ENCODE peak calls at places on chromosomes 13 and 19, in six cellular contexts. One of them, this sample, is unnamed.

GRCh38 chr13:106786006-106786579 is 218.2 kb upstream of the ARGLU1 start:
- DNase-seq in activated CD4-positive, CD25-positive, alpha-beta regulatory T cell treated with anti-CD3 and anti-CD28 coated beads, Interleukin-2, amount 50 U/mL, for 72 hours: no peak
- DNase-seq in NCI-H1092: no peak
- DNase-seq in ACHN: no peak
- DNase-seq in NB4: peak
- DNase-seq in memory B cell: no peak
- DNase-seq in this sample: no peak

GRCh38 chr19:46474211-46474610 is 2.8 kb upstream of the PNMA8A start:
- DNase-seq in ACHN: no peak
- DNase-seq in NCI-H1092: no peak
- DNase-seq in memory B cell: no peak
- DNase-seq in NB4: no peak
- DNase-seq in activated CD4-positive, CD25-positive, alpha-beta regulatory T cell treated with anti-CD3 and anti-CD28 coated beads, Interleukin-2, amount 50 U/mL, for 72 hours: no peak
- DNase-seq in this sample: no peak

GRCh38 chr19:364496-365287 is 20.1 kb upstream of the MIER2 start:
- DNase-seq in activated CD4-positive, CD25-positive, alpha-beta regulatory T cell treated with anti-CD3 and anti-CD28 coated beads, Interleukin-2, amount 50 U/mL, for 72 hours: no peak
- DNase-seq in ACHN: no peak
- DNase-seq in memory B cell: no peak
- DNase-seq in NCI-H1092: no peak
- DNase-seq in NB4: no peak
- DNase-seq in this sample: no peak

GRCh38 chr19:37698216-37698615 is 21.3 kb downstream of the ZNF607 start:
- DNase-seq in NB4: no peak
- DNase-seq in NCI-H1092: no peak
- DNase-seq in memory B cell: no peak
- DNase-seq in ACHN: no peak
- DNase-seq in activated CD4-positive, CD25-positive, alpha-beta regulatory T cell treated with anti-CD3 and anti-CD28 coated beads, Interleukin-2, amount 50 U/mL, for 72 hours: no peak
- DNase-seq in this sample: no peak

GRCh38 chr19:55111238-55111831 is 6.1 kb downstream of the PPP1R12C start:
- DNase-seq in ACHN: no peak
- DNase-seq in memory B cell: no peak
- DNase-seq in activated CD4-positive, CD25-positive, alpha-beta regulatory T cell treated with anti-CD3 and anti-CD28 coated beads, Interleukin-2, amount 50 U/mL, for 72 hours: no peak
- DNase-seq in NCI-H1092: no peak
- DNase-seq in NB4: no peak
- DNase-seq in this sample: no peak

GRCh38 chr19:7862413-7862951 is 11.7 kb downstream of the PRR36 start:
- DNase-seq in NCI-H1092: no peak
- DNase-seq in activated CD4-positive, CD25-positive, alpha-beta regulatory T cell treated with anti-CD3 and anti-CD28 coated beads, Interleukin-2, amount 50 U/mL, for 72 hours: peak
- DNase-seq in memory B cell: peak
- DNase-seq in NB4: peak
- DNase-seq in ACHN: no peak
- DNase-seq in this sample: no peak

GRCh38 chr19:57334191-57334590 is 13.9 kb downstream of the ZNF543 start:
- DNase-seq in activated CD4-positive, CD25-positive, alpha-beta regulatory T cell treated with anti-CD3 and anti-CD28 coated beads, Interleukin-2, amount 50 U/mL, for 72 hours: no peak
- DNase-seq in ACHN: no peak
- DNase-seq in NCI-H1092: no peak
- DNase-seq in NB4: no peak
- DNase-seq in memory B cell: no peak
- DNase-seq in this sample: no peak

GRCh38 chr13:74217816-74218215 is 83.6 kb upstream of the KLF12 start:
- DNase-seq in activated CD4-positive, CD25-positive, alpha-beta regulatory T cell treated with anti-CD3 and anti-CD28 coated beads, Interleukin-2, amount 50 U/mL, for 72 hours: no peak
- DNase-seq in memory B cell: no peak
- DNase-seq in NCI-H1092: no peak
- DNase-seq in ACHN: no peak
- DNase-seq in NB4: no peak
- DNase-seq in this sample: no peak

GRCh38 chr19:50724522-50725217 is 1.5 kb downstream of the CLEC11A start:
- DNase-seq in NB4: peak
- DNase-seq in activated CD4-positive, CD25-positive, alpha-beta regulatory T cell treated with anti-CD3 and anti-CD28 coated beads, Interleukin-2, amount 50 U/mL, for 72 hours: peak
- DNase-seq in memory B cell: peak
- DNase-seq in ACHN: peak
- DNase-seq in NCI-H1092: peak
- DNase-seq in this sample: peak

GRCh38 chr13:21846605-21847004 is 175.7 kb downstream of the FGF9 start:
- DNase-seq in memory B cell: no peak
- DNase-seq in NB4: no peak
- DNase-seq in NCI-H1092: no peak
- DNase-seq in ACHN: no peak
- DNase-seq in activated CD4-positive, CD25-positive, alpha-beta regulatory T cell treated with anti-CD3 and anti-CD28 coated beads, Interleukin-2, amount 50 U/mL, for 72 hours: no peak
- DNase-seq in this sample: no peak

GRCh38 chr13:112732679-112733078 is 42.8 kb downstream of the ATP11A start:
- DNase-seq in memory B cell: no peak
- DNase-seq in activated CD4-positive, CD25-positive, alpha-beta regulatory T cell treated with anti-CD3 and anti-CD28 coated beads, Interleukin-2, amount 50 U/mL, for 72 hours: no peak
- DNase-seq in NCI-H1092: no peak
- DNase-seq in ACHN: no peak
- DNase-seq in NB4: no peak
- DNase-seq in this sample: no peak

GRCh38 chr19:49362048-49362925 is at the start of gene TEAD2:
- DNase-seq in NCI-H1092: no peak
- DNase-seq in NB4: no peak
- DNase-seq in memory B cell: peak
- DNase-seq in ACHN: peak
- DNase-seq in activated CD4-positive, CD25-positive, alpha-beta regulatory T cell treated with anti-CD3 and anti-CD28 coated beads, Interleukin-2, amount 50 U/mL, for 72 hours: no peak
- DNase-seq in this sample: no peak

GRCh38 chr13:82976499-82976898 is 905.8 kb downstream of the SLITRK1 start:
- DNase-seq in ACHN: no peak
- DNase-seq in NCI-H1092: no peak
- DNase-seq in NB4: no peak
- DNase-seq in activated CD4-positive, CD25-positive, alpha-beta regulatory T cell treated with anti-CD3 and anti-CD28 coated beads, Interleukin-2, amount 50 U/mL, for 72 hours: no peak
- DNase-seq in memory B cell: no peak
- DNase-seq in this sample: no peak

GRCh38 chr19:13652810-13653590 is 111.3 kb upstream of the MRI1 start:
- DNase-seq in ACHN: no peak
- DNase-seq in NCI-H1092: no peak
- DNase-seq in NB4: peak
- DNase-seq in activated CD4-positive, CD25-positive, alpha-beta regulatory T cell treated with anti-CD3 and anti-CD28 coated beads, Interleukin-2, amount 50 U/mL, for 72 hours: no peak
- DNase-seq in memory B cell: no peak
- DNase-seq in this sample: no peak

GRCh38 chr19:48842744-48843162 is 6.5 kb upstream of the HSD17B14 start:
- DNase-seq in activated CD4-positive, CD25-positive, alpha-beta regulatory T cell treated with anti-CD3 and anti-CD28 coated beads, Interleukin-2, amount 50 U/mL, for 72 hours: no peak
- DNase-seq in ACHN: peak
- DNase-seq in NB4: peak
- DNase-seq in memory B cell: peak
- DNase-seq in NCI-H1092: peak
- DNase-seq in this sample: peak

GRCh38 chr19:2034729-2035589 is 16.1 kb downstream of the MKNK2 start:
- DNase-seq in NB4: peak
- DNase-seq in NCI-H1092: no peak
- DNase-seq in ACHN: no peak
- DNase-seq in memory B cell: peak
- DNase-seq in activated CD4-positive, CD25-positive, alpha-beta regulatory T cell treated with anti-CD3 and anti-CD28 coated beads, Interleukin-2, amount 50 U/mL, for 72 hours: peak
- DNase-seq in this sample: peak

GRCh38 chr19:46080561-46080960 is 39.8 kb upstream of the IGFL4 start:
- DNase-seq in NB4: no peak
- DNase-seq in ACHN: peak
- DNase-seq in activated CD4-positive, CD25-positive, alpha-beta regulatory T cell treated with anti-CD3 and anti-CD28 coated beads, Interleukin-2, amount 50 U/mL, for 72 hours: no peak
- DNase-seq in NCI-H1092: no peak
- DNase-seq in memory B cell: no peak
- DNase-seq in this sample: no peak

GRCh38 chr13:50995870-50996269 is 86.3 kb downstream of the RNASEH2B start:
- DNase-seq in memory B cell: no peak
- DNase-seq in NCI-H1092: no peak
- DNase-seq in NB4: peak
- DNase-seq in activated CD4-positive, CD25-positive, alpha-beta regulatory T cell treated with anti-CD3 and anti-CD28 coated beads, Interleukin-2, amount 50 U/mL, for 72 hours: no peak
- DNase-seq in ACHN: no peak
- DNase-seq in this sample: no peak

GRCh38 chr19:39845621-39846175 is 481 bp downstream of the FBL start:
- DNase-seq in ACHN: peak
- DNase-seq in NCI-H1092: no peak
- DNase-seq in NB4: peak
- DNase-seq in memory B cell: no peak
- DNase-seq in activated CD4-positive, CD25-positive, alpha-beta regulatory T cell treated with anti-CD3 and anti-CD28 coated beads, Interleukin-2, amount 50 U/mL, for 72 hours: no peak
- DNase-seq in this sample: no peak

GRCh38 chr13:90416519-90416918 is 931.0 kb upstream of the MIR17HG start:
- DNase-seq in activated CD4-positive, CD25-positive, alpha-beta regulatory T cell treated with anti-CD3 and anti-CD28 coated beads, Interleukin-2, amount 50 U/mL, for 72 hours: no peak
- DNase-seq in NB4: no peak
- DNase-seq in memory B cell: no peak
- DNase-seq in ACHN: no peak
- DNase-seq in NCI-H1092: no peak
- DNase-seq in this sample: no peak

GRCh38 chr19:33381101-33381500 is 7.6 kb downstream of the CEBPG start:
- DNase-seq in NB4: no peak
- DNase-seq in NCI-H1092: no peak
- DNase-seq in ACHN: no peak
- DNase-seq in activated CD4-positive, CD25-positive, alpha-beta regulatory T cell treated with anti-CD3 and anti-CD28 coated beads, Interleukin-2, amount 50 U/mL, for 72 hours: no peak
- DNase-seq in memory B cell: no peak
- DNase-seq in this sample: no peak

GRCh38 chr19:48351341-48351752 is 12.4 kb downstream of the TMEM143 start:
- DNase-seq in ACHN: peak
- DNase-seq in NCI-H1092: no peak
- DNase-seq in memory B cell: peak
- DNase-seq in NB4: peak
- DNase-seq in activated CD4-positive, CD25-positive, alpha-beta regulatory T cell treated with anti-CD3 and anti-CD28 coated beads, Interleukin-2, amount 50 U/mL, for 72 hours: peak
- DNase-seq in this sample: no peak

GRCh38 chr13:37375071-37375470 is 223.5 kb downstream of the POSTN start:
- DNase-seq in ACHN: no peak
- DNase-seq in memory B cell: no peak
- DNase-seq in NB4: no peak
- DNase-seq in activated CD4-positive, CD25-positive, alpha-beta regulatory T cell treated with anti-CD3 and anti-CD28 coated beads, Interleukin-2, amount 50 U/mL, for 72 hours: no peak
- DNase-seq in NCI-H1092: no peak
- DNase-seq in this sample: no peak

GRCh38 chr19:45527731-45528130 is 20.5 kb downstream of the VASP start:
- DNase-seq in NB4: no peak
- DNase-seq in memory B cell: no peak
- DNase-seq in activated CD4-positive, CD25-positive, alpha-beta regulatory T cell treated with anti-CD3 and anti-CD28 coated beads, Interleukin-2, amount 50 U/mL, for 72 hours: no peak
- DNase-seq in ACHN: no peak
- DNase-seq in NCI-H1092: no peak
- DNase-seq in this sample: no peak

GRCh38 chr19:6551607-6552450 is 21.0 kb downstream of the TNFSF9 start:
- DNase-seq in NB4: peak
- DNase-seq in activated CD4-positive, CD25-positive, alpha-beta regulatory T cell treated with anti-CD3 and anti-CD28 coated beads, Interleukin-2, amount 50 U/mL, for 72 hours: peak
- DNase-seq in NCI-H1092: no peak
- DNase-seq in ACHN: no peak
- DNase-seq in memory B cell: peak
- DNase-seq in this sample: no peak

GRCh38 chr19:38736036-38736412 is 8.2 kb downstream of the CAPN12 start:
- DNase-seq in memory B cell: peak
- DNase-seq in ACHN: peak
- DNase-seq in activated CD4-positive, CD25-positive, alpha-beta regulatory T cell treated with anti-CD3 and anti-CD28 coated beads, Interleukin-2, amount 50 U/mL, for 72 hours: peak
- DNase-seq in NB4: no peak
- DNase-seq in NCI-H1092: no peak
- DNase-seq in this sample: no peak

GRCh38 chr13:30927595-30927994 is 4.9 kb upstream of the TEX26 start:
- DNase-seq in NB4: no peak
- DNase-seq in memory B cell: no peak
- DNase-seq in activated CD4-positive, CD25-positive, alpha-beta regulatory T cell treated with anti-CD3 and anti-CD28 coated beads, Interleukin-2, amount 50 U/mL, for 72 hours: no peak
- DNase-seq in ACHN: no peak
- DNase-seq in NCI-H1092: no peak
- DNase-seq in this sample: no peak

GRCh38 chr19:16930753-16931152 is 42.0 kb downstream of the F2RL3 start:
- DNase-seq in NCI-H1092: no peak
- DNase-seq in activated CD4-positive, CD25-positive, alpha-beta regulatory T cell treated with anti-CD3 and anti-CD28 coated beads, Interleukin-2, amount 50 U/mL, for 72 hours: no peak
- DNase-seq in memory B cell: no peak
- DNase-seq in ACHN: no peak
- DNase-seq in NB4: no peak
- DNase-seq in this sample: no peak

GRCh38 chr19:588093-588742 is 1.5 kb upstream of the HCN2 start:
- DNase-seq in activated CD4-positive, CD25-positive, alpha-beta regulatory T cell treated with anti-CD3 and anti-CD28 coated beads, Interleukin-2, amount 50 U/mL, for 72 hours: peak
- DNase-seq in NB4: peak
- DNase-seq in ACHN: peak
- DNase-seq in memory B cell: peak
- DNase-seq in NCI-H1092: peak
- DNase-seq in this sample: no peak

GRCh38 chr19:21585491-21585890 is 80.1 kb downstream of the ZNF429 start:
- DNase-seq in memory B cell: no peak
- DNase-seq in activated CD4-positive, CD25-positive, alpha-beta regulatory T cell treated with anti-CD3 and anti-CD28 coated beads, Interleukin-2, amount 50 U/mL, for 72 hours: no peak
- DNase-seq in NCI-H1092: no peak
- DNase-seq in NB4: no peak
- DNase-seq in ACHN: no peak
- DNase-seq in this sample: no peak

GRCh38 chr19:29806098-29806866 is 5.5 kb upstream of the CCNE1 start:
- DNase-seq in ACHN: peak
- DNase-seq in NCI-H1092: no peak
- DNase-seq in memory B cell: no peak
- DNase-seq in activated CD4-positive, CD25-positive, alpha-beta regulatory T cell treated with anti-CD3 and anti-CD28 coated beads, Interleukin-2, amount 50 U/mL, for 72 hours: no peak
- DNase-seq in NB4: peak
- DNase-seq in this sample: no peak

GRCh38 chr19:12703056-12703455 is 6.6 kb upstream of the FBXW9 start:
- DNase-seq in activated CD4-positive, CD25-positive, alpha-beta regulatory T cell treated with anti-CD3 and anti-CD28 coated beads, Interleukin-2, amount 50 U/mL, for 72 hours: no peak
- DNase-seq in NCI-H1092: peak
- DNase-seq in NB4: peak
- DNase-seq in ACHN: peak
- DNase-seq in memory B cell: no peak
- DNase-seq in this sample: no peak

GRCh38 chr13:113547248-113547971 is 37.1 kb upstream of the TFDP1 start:
- DNase-seq in ACHN: no peak
- DNase-seq in NCI-H1092: no peak
- DNase-seq in activated CD4-positive, CD25-positive, alpha-beta regulatory T cell treated with anti-CD3 and anti-CD28 coated beads, Interleukin-2, amount 50 U/mL, for 72 hours: no peak
- DNase-seq in memory B cell: no peak
- DNase-seq in NB4: no peak
- DNase-seq in this sample: no peak

GRCh38 chr19:34324320-34324719 is 40.7 kb upstream of the GPI start:
- DNase-seq in NB4: no peak
- DNase-seq in ACHN: no peak
- DNase-seq in activated CD4-positive, CD25-positive, alpha-beta regulatory T cell treated with anti-CD3 and anti-CD28 coated beads, Interleukin-2, amount 50 U/mL, for 72 hours: no peak
- DNase-seq in memory B cell: no peak
- DNase-seq in NCI-H1092: no peak
- DNase-seq in this sample: no peak

GRCh38 chr13:98129059-98129741 is 13.7 kb upstream of the FARP1 start:
- DNase-seq in memory B cell: no peak
- DNase-seq in NB4: no peak
- DNase-seq in activated CD4-positive, CD25-positive, alpha-beta regulatory T cell treated with anti-CD3 and anti-CD28 coated beads, Interleukin-2, amount 50 U/mL, for 72 hours: no peak
- DNase-seq in NCI-H1092: no peak
- DNase-seq in ACHN: no peak
- DNase-seq in this sample: no peak

GRCh38 chr13:20414475-20415287 is 111.0 kb downstream of the CRYL1 start:
- DNase-seq in memory B cell: no peak
- DNase-seq in NB4: no peak
- DNase-seq in activated CD4-positive, CD25-positive, alpha-beta regulatory T cell treated with anti-CD3 and anti-CD28 coated beads, Interleukin-2, amount 50 U/mL, for 72 hours: no peak
- DNase-seq in NCI-H1092: no peak
- DNase-seq in ACHN: no peak
- DNase-seq in this sample: no peak

GRCh38 chr19:4877753-4878490 is 10.5 kb upstream of the PLIN3 start:
- DNase-seq in memory B cell: no peak
- DNase-seq in ACHN: no peak
- DNase-seq in NCI-H1092: peak
- DNase-seq in NB4: no peak
- DNase-seq in activated CD4-positive, CD25-positive, alpha-beta regulatory T cell treated with anti-CD3 and anti-CD28 coated beads, Interleukin-2, amount 50 U/mL, for 72 hours: no peak
- DNase-seq in this sample: no peak

GRCh38 chr13:88000239-88000638 is 329.1 kb downstream of the SLITRK5 start:
- DNase-seq in activated CD4-positive, CD25-positive, alpha-beta regulatory T cell treated with anti-CD3 and anti-CD28 coated beads, Interleukin-2, amount 50 U/mL, for 72 hours: no peak
- DNase-seq in memory B cell: no peak
- DNase-seq in NB4: peak
- DNase-seq in ACHN: peak
- DNase-seq in NCI-H1092: no peak
- DNase-seq in this sample: no peak

This sample was measured in GM12864.